ENCODE peak calls at places on chromosomes 3 and 15, in six cellular contexts. H is Panc1, X is spleen, W is sigmoid colon, T is GM23338, D is suprapubic skin. L is an unnamed sample.
A peak's percentile ranks its signal among the peaks of the same experiment; 100 is the strongest.

GRCh38 chr15:43100971-43101370 is 4.9 kb downstream of the UBR1 start:
- DNase-seq in W (no peak), T (no peak), X (no peak), H (no peak), D (no peak), L (no peak)

GRCh38 chr3:53680026-53680425 is 166.2 kb downstream of the CHDH start:
- DNase-seq in W (peak; percentile 79), H (no peak), D (no peak), X (no peak), T (peak; percentile 43), L (no peak)

GRCh38 chr3:157111578-157111977 is 48.4 kb downstream of the CCNL1 start:
- DNase-seq in X (no peak), D (no peak), W (no peak), H (no peak), T (no peak), L (no peak)

GRCh38 chr15:41794081-41794480 is 19.8 kb downstream of the MAPKBP1 start:
- DNase-seq in W (no peak), D (no peak), X (no peak), H (no peak), T (no peak), L (no peak)

GRCh38 chr15:74251187-74251811 is 15.2 kb downstream of the CCDC33 start:
- DNase-seq in T (no peak), H (no peak), X (no peak), D (no peak), W (no peak), L (peak; percentile 93)

GRCh38 chr3:127443581-127444375 is 146.8 kb downstream of the TPRA1 start:
- DNase-seq in D (no peak), W (peak; percentile 44), X (peak; percentile 61), H (no peak), T (no peak), L (peak; percentile 17)

GRCh38 chr3:36606871-36607765 is 157.2 kb downstream of the DCLK3 start:
- DNase-seq in X (no peak), H (no peak), D (no peak), W (no peak), T (no peak), L (no peak)

GRCh38 chr3:195769551-195769950 is 42.2 kb downstream of the MUC4 start:
- DNase-seq in X (peak; percentile 20), D (no peak), H (no peak), T (no peak), W (no peak), L (no peak)

GRCh38 chr15:93467327-93467726 is 378.3 kb upstream of the RGMA start:
- DNase-seq in X (no peak), H (no peak), W (peak; percentile 95), D (peak; percentile 92), T (no peak), L (no peak)

GRCh38 chr15:81029416-81030367 is 29.0 kb downstream of the TLNRD1 start:
- DNase-seq in H (no peak), W (no peak), T (no peak), X (no peak), D (no peak), L (no peak)

GRCh38 chr15:41804361-41804760 is 23.5 kb upstream of the JMJD7 start:
- DNase-seq in T (no peak), D (peak; percentile 72), X (no peak), W (peak; percentile 50), H (no peak), L (no peak)

GRCh38 chr3:59772416-59773408 is 722.9 kb upstream of the CFAP20DC start:
- DNase-seq in D (no peak), X (peak; percentile 74), T (no peak), W (no peak), H (no peak), L (no peak)

GRCh38 chr3:134937256-134938023 is 142.4 kb downstream of the EPHB1 start:
- DNase-seq in T (peak; percentile 75), W (peak; percentile 58), X (no peak), H (no peak), D (no peak), L (no peak)

GRCh38 chr15:62457100-62457499 is 292.0 kb upstream of the C2CD4B start:
- DNase-seq in H (no peak), D (no peak), W (peak; percentile 63), X (no peak), T (no peak), L (no peak)

GRCh38 chr15:82294061-82294690 is 31.6 kb downstream of the SAXO2 start:
- DNase-seq in W (no peak), D (no peak), X (no peak), H (no peak), T (peak; percentile 25), L (no peak)

GRCh38 chr15:59501531-59502113 is 63.6 kb downstream of the FAM81A start:
- DNase-seq in W (no peak), T (peak; percentile 85), H (peak; percentile 48), X (no peak), D (no peak), L (peak; percentile 46)

GRCh38 chr15:95174880-95175279 is 943.5 kb downstream of the MCTP2 start:
- DNase-seq in X (no peak), T (no peak), W (no peak), H (no peak), D (no peak), L (no peak)

GRCh38 chr15:72341361-72341760 is 21.4 kb upstream of the CELF6 start:
- DNase-seq in W (no peak), H (no peak), D (no peak), T (peak; percentile 93), X (no peak), L (no peak)

GRCh38 chr3:124463234-124463633 is 267.0 kb upstream of the UMPS start:
- DNase-seq in W (no peak), X (no peak), D (no peak), T (no peak), H (no peak), L (no peak)

GRCh38 chr3:138332472-138333073 is 2.9 kb upstream of the NME9 start:
- DNase-seq in W (no peak), H (peak; percentile 33), T (peak; percentile 59), X (no peak), D (no peak), L (no peak)

GRCh38 chr3:37126856-37127255 is 47.5 kb downstream of the LRRFIP2 start:
- DNase-seq in D (no peak), H (no peak), W (no peak), X (no peak), T (no peak), L (no peak)

GRCh38 chr3:148223266-148223665 is 474.4 kb upstream of the AGTR1 start:
- DNase-seq in D (no peak), W (no peak), H (no peak), T (no peak), X (no peak), L (no peak)

GRCh38 chr15:90623854-90624253 is 93.3 kb upstream of the BLM start:
- DNase-seq in T (no peak), X (no peak), W (no peak), D (no peak), H (no peak), L (no peak)

GRCh38 chr15:40693904-40694705 is 869 bp upstream of the RAD51 start:
- DNase-seq in W (no peak), T (no peak), D (no peak), H (no peak), X (no peak), L (no peak)

GRCh38 chr3:18099611-18100010 is 325.5 kb downstream of the SATB1 start:
- DNase-seq in H (no peak), D (no peak), T (no peak), W (no peak), X (no peak), L (no peak)

GRCh38 chr3:14519406-14519805 is 20.7 kb downstream of the GRIP2 start:
- DNase-seq in X (no peak), W (peak; percentile 46), D (peak; percentile 35), H (no peak), T (no peak), L (no peak)

GRCh38 chr15:65688462-65688861 is 66.7 kb downstream of the SLC24A1 start:
- DNase-seq in D (no peak), H (no peak), X (no peak), W (no peak), T (no peak), L (no peak)
- H3K36me3 ChIP-seq in D (peaks cover 32% of the 10 kb centered on the region), H (no peaks in the 10 kb centered on the region), X (peaks cover 23% of the 10 kb centered on the region), W (peaks cover 24% of the 10 kb centered on the region), T (no peaks in the 10 kb centered on the region), L (peaks cover 56% of the 10 kb centered on the region)

DNA sequence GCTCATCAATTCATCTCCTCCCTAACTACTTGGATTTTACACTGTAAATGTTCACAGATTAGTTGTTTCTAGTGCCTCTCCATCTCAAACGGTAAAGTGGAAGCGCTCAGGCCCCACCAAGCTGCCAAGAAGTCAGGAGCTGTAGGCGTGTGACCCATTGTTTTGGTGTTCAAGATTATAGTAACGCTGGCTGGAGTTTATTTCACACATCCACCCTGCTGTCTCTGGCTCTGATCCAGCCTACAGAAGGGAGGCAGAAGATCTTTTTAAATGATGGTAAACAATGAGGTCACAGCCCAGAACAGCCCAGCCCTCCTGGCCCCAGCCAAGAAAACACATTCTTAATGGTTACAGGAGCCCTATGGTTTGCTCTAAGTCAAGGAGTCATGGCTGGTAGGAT is 25.7 kb upstream of the GALNT15 start:
- DNase-seq in T (no peak), W (peak; percentile 96), D (peak; percentile 92), H (no peak), X (no peak), L (peak; percentile 33)
- H3K27ac ChIP-seq in T (no peak overlapping the region), W (peak overlapping the region; percentile 77), D (peak overlapping the region; percentile 68), H (peak overlapping the region; percentile 34), X (no peak overlapping the region), L (peak overlapping the region; percentile 68)

DNA sequence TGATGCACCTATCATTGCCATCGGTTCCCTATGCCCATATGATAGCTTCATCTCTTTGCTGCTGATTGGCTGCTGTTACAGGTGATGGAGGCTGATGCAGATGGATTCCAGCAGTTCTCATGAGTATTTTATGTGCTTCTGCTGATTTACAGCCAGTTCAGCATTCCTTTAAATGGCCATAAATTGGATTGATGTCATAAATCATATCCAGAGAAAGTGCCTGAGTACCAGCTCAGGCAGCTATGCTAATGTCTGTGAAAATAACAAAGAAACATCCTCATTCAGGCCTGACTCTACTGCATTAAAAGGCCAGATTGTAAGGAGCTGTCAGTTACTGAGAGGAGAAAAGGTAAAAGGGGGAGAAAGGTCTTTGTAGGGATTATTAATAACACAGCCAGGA is 756.8 kb downstream of the IGSF11 start:
- DNase-seq in H (no peak), T (no peak), W (no peak), D (no peak), X (no peak), L (no peak)
- TF ChIP-seq POLR2AphosphoS5 in H (no peak), T (no peak), W (no peak), D (no peak), X (no peak), L (no peak)

GRCh38 chr3:52229656-52230055 is 4.2 kb upstream of the TLR9 start:
- DNase-seq in T (no peak), X (no peak), W (no peak), D (no peak), H (no peak), L (no peak)
- H3K36me3 ChIP-seq in T (peaks cover 3% of the 10 kb centered on the region), X (peaks cover 47% of the 10 kb centered on the region), W (peaks cover 52% of the 10 kb centered on the region), D (peaks cover 62% of the 10 kb centered on the region), H (no peaks in the 10 kb centered on the region), L (peaks cover 74% of the 10 kb centered on the region)

DNA sequence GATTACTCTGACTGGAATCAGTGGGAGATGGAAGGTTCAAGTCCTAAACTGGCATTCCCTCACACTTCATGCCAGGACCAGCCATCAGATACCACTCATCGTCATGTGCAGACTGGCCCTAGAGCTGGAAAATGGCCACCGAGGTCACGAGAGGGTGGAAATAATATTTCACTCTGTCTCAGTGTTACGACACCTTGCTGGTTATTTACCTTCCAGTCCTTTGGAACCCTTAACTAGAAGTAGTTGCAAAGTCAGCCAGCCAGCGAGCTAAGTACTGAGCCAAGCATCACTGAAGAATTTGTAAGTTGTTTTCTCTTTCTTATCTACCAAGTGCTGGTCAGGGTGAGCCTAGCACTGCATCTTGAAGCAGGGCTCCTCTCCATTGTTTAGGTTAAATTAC is 309.9 kb upstream of the RASGRP1 start:
- DNase-seq in H (no peak), X (no peak), T (no peak), D (no peak), W (no peak), L (no peak)
- H3K27ac ChIP-seq in H (no peak overlapping the region), X (no peak overlapping the region), T (no peak overlapping the region), D (no peak overlapping the region), W (no peak overlapping the region), L (no peak overlapping the region)

L was measured in stomach.